ENCODE peak calls at places on chromosomes 11 and 22, in five cellular contexts. G is GM12878, D is GM23338, V is MM.1S, S is K562. Q is an unnamed sample. For H3K27me3 and H3K79me2, the result is how much of the 10 kb centered on the place peaks cover.

GRCh38 chr11:17277024-17277584 is 565 bp downstream of the NUCB2 start:
- DNase-seq in D (peak), S (no peak), V (peak), G (no peak), Q (peak)

GRCh38 chr22:44317886-44318637 is 5.3 kb upstream of the SHISAL1 start:
- DNase-seq in D (no peak), G (no peak), S (no peak), V (no peak), Q (no peak)

GRCh38 chr22:27844656-27845602 is 43.4 kb upstream of the MN1 start:
- DNase-seq in S (no peak), G (no peak), D (no peak), V (no peak), Q (peak)

GRCh38 chr22:43432883-43433415 is 21.1 kb downstream of the MPPED1 start:
- DNase-seq in D (no peak), V (no peak), S (no peak), G (no peak), Q (no peak)

GRCh38 chr11:4027746-4028145 is 66.9 kb upstream of the RRM1 start:
- DNase-seq in D (no peak), V (no peak), G (no peak), S (no peak), Q (no peak)

GRCh38 chr11:35272391-35272821 is 133.4 kb downstream of the CD44 start:
- DNase-seq in S (no peak), G (peak), V (peak), D (no peak), Q (no peak)

GRCh38 chr22:45542001-45542520 is 39.4 kb downstream of the FBLN1 start:
- DNase-seq in D (no peak), G (no peak), V (peak), S (no peak), Q (peak)

GRCh38 chr22:50085211-50085999 is at the start of gene MLC1:
- DNase-seq in G (no peak), D (no peak), V (no peak), S (peak), Q (no peak)

GRCh38 chr11:44348721-44349120 is 38.8 kb upstream of the ALX4 start:
- DNase-seq in S (no peak), V (no peak), G (no peak), D (no peak), Q (no peak)

GRCh38 chr11:31340903-31341572 is 28.5 kb downstream of the DCDC1 start:
- DNase-seq in D (peak), S (peak), V (no peak), G (no peak), Q (peak)

GRCh38 chr11:85627332-85627997 is at the start of gene DLG2:
- DNase-seq in G (no peak), S (no peak), D (peak), V (peak), Q (no peak)

GRCh38 chr11:85483861-85484260 is 143.3 kb downstream of the DLG2 start:
- DNase-seq in S (no peak), G (no peak), V (no peak), D (no peak), Q (no peak)

GRCh38 chr22:23437779-23438178 is 142.3 kb downstream of the IGLL1 start:
- DNase-seq in D (no peak), G (no peak), S (no peak), V (no peak), Q (no peak)

GRCh38 chr22:20412474-20413216 is 18.7 kb downstream of the ZNF74 start:
- DNase-seq in S (no peak), D (no peak), V (no peak), G (no peak), Q (no peak)

GRCh38 chr11:60326955-60327354 is at the start of gene MS4A6E:
- DNase-seq in D (no peak), S (no peak), V (no peak), G (no peak), Q (no peak)

GRCh38 chr11:35036642-35037041 is 102.3 kb upstream of the CD44 start:
- DNase-seq in G (no peak), V (no peak), S (peak), D (no peak), Q (no peak)

GRCh38 chr11:46506486-46506808 is 87.4 kb downstream of the AMBRA1 start:
- DNase-seq in D (no peak), G (no peak), V (no peak), S (no peak), Q (no peak)

GRCh38 chr11:103878646-103879045 is 157.8 kb upstream of the DDI1 start:
- DNase-seq in G (no peak), S (no peak), D (no peak), V (no peak), Q (no peak)

GRCh38 chr22:31079095-31079642 is 1.9 kb upstream of the SMTN start:
- DNase-seq in D (peak), V (no peak), S (no peak), G (no peak), Q (no peak)

GRCh38 chr11:126764221-126764620 is 236.3 kb downstream of the KIRREL3 start:
- DNase-seq in G (no peak), D (no peak), V (no peak), S (no peak), Q (no peak)

GRCh38 chr11:132177106-132177505 is 806.7 kb downstream of the NTM start:
- DNase-seq in D (peak), V (peak), G (no peak), S (no peak), Q (peak)

GRCh38 chr11:358129-358805 is 11.0 kb upstream of the B4GALNT4 start:
- DNase-seq in V (no peak), D (no peak), G (no peak), S (peak), Q (no peak)

GRCh38 chr11:103826856-103827255 is 209.6 kb upstream of the DDI1 start:
- DNase-seq in S (no peak), D (no peak), V (no peak), G (no peak), Q (no peak)

GRCh38 chr22:43378011-43378704 is 33.7 kb upstream of the MPPED1 start:
- DNase-seq in S (no peak), D (no peak), G (peak), V (peak), Q (no peak)

GRCh38 chr11:10004526-10005113 is 289.4 kb downstream of the SBF2 start:
- DNase-seq in S (no peak), V (no peak), G (no peak), D (peak), Q (no peak)

GRCh38 chr11:10792385-10793068 is 16.2 kb downstream of the EIF4G2 start:
- DNase-seq in V (peak), G (peak), D (peak), S (peak), Q (peak)

GRCh38 chr11:14242198-14242597 is 116.8 kb downstream of the RRAS2 start:
- DNase-seq in S (no peak), G (no peak), V (no peak), D (no peak), Q (no peak)

GRCh38 chr11:96002339-96002738 is 78.4 kb upstream of the MTMR2 start:
- DNase-seq in G (no peak), V (no peak), S (no peak), D (no peak), Q (no peak)

GRCh38 chr22:20632518-20632917 is 125.1 kb downstream of the MED15 start:
- DNase-seq in G (no peak), V (no peak), D (no peak), S (no peak), Q (no peak)

GRCh38 chr11:117822522-117823033 is 2.0 kb downstream of the FXYD2 start:
- DNase-seq in G (no peak), D (no peak), S (no peak), V (no peak), Q (no peak)

GRCh38 chr11:108887436-108888238 is 222.8 kb downstream of the DDX10 start:
- DNase-seq in S (no peak), D (no peak), G (no peak), V (no peak), Q (peak)

GRCh38 chr22:45237065-45237990 is 3.4 kb downstream of the KIAA0930 start:
- DNase-seq in D (no peak), V (no peak), G (no peak), S (no peak), Q (no peak)

GRCh38 chr11:94880216-94880615 is 93.1 kb downstream of the CWC15 start:
- DNase-seq in G (no peak), D (no peak), V (no peak), S (no peak), Q (peak)

GRCh38 chr11:9660886-9661285 is 3.0 kb upstream of the SWAP70 start:
- DNase-seq in S (no peak), V (no peak), G (no peak), D (no peak), Q (peak)

GRCh38 chr11:69939551-69940245 is 120.5 kb upstream of the FGF3 start:
- DNase-seq in G (no peak), S (no peak), D (no peak), V (no peak), Q (peak)

GRCh38 chr11:76269247-76269646 is 62.9 kb upstream of the WNT11 start:
- DNase-seq in V (no peak), G (no peak), D (no peak), S (no peak), Q (no peak)

GRCh38 chr11:122339661-122340060 is 223.6 kb upstream of the BLID start:
- DNase-seq in S (no peak), G (no peak), D (no peak), V (no peak), Q (no peak)

GRCh38 chr11:69005631-69006368 is 7.2 kb downstream of the MRGPRF start:
- DNase-seq in G (no peak), S (no peak), D (no peak), V (no peak), Q (no peak)

GRCh38 chr11:12731841-12732336 is 57.7 kb downstream of the TEAD1 start:
- DNase-seq in G (no peak), S (no peak), D (no peak), V (no peak), Q (no peak)

GRCh38 chr11:64534950-64535349 is 56.1 kb upstream of the SLC22A12 start:
- DNase-seq in D (no peak), G (no peak), S (no peak), V (no peak), Q (no peak)
- H3K27me3 ChIP-seq in D (under half), G (under half), S (half or more), V (half or more), Q (under half)

GRCh38 chr22:40238425-40239344 is 61.0 kb downstream of the TNRC6B start:
- DNase-seq in D (peak), V (no peak), S (no peak), G (no peak), Q (no peak)
- H3K79me2 ChIP-seq in D (half or more), V (half or more), S (under half), G (under half), Q (under half)

GRCh38 chr11:61552108-61552635 is 28.7 kb downstream of the SYT7 start:
- DNase-seq in D (no peak), G (no peak), S (no peak), V (no peak), Q (no peak)

GRCh38 chr11:61550665-61551227 is 30.1 kb downstream of the SYT7 start:
- DNase-seq in D (no peak), V (no peak), G (no peak), S (no peak), Q (no peak)

GRCh38 chr11:61553373-61554171 is 27.3 kb downstream of the SYT7 start:
- DNase-seq in V (no peak), S (no peak), G (no peak), D (no peak), Q (no peak)

GRCh38 chr11:61549662-61550568 is 31.0 kb downstream of the SYT7 start:
- DNase-seq in S (no peak), G (no peak), D (no peak), V (no peak), Q (no peak)

DNA sequence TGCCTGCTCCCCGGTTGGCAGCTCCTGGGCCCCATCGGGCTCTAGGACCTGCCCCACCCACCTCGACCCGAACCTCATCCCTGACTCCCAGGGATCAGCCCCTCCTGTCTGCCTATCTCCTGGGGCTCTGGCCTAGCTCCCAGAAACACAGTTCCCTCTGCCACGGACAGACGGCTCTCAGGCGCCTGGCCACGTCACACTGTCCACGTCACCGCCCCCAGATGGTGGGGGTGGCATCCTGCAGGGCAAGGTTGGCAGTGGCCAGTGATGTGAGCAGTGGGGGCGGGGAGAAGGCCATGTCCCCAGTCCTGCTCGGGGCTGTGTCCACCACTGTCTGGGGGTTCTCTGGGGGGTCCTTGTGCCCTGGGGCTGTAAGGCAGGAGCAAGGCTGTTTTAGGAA is 29.2 kb downstream of the SYT7 start:
- DNase-seq in D (no peak), V (no peak), G (no peak), S (no peak), Q (no peak)
- H3K27me3 ChIP-seq in D (under half), V (half or more), G (under half), S (under half), Q (under half)

GRCh38 chr22:36003972-36004674 is 24.5 kb downstream of the RBFOX2 start:
- DNase-seq in V (no peak), D (no peak), S (no peak), G (no peak), Q (no peak)

GRCh38 chr22:36002861-36003260 is 25.8 kb downstream of the RBFOX2 start:
- DNase-seq in S (peak), G (no peak), D (no peak), V (no peak), Q (no peak)

GRCh38 chr22:35997438-35997837 is 31.2 kb downstream of the RBFOX2 start:
- DNase-seq in V (no peak), S (no peak), D (no peak), G (no peak), Q (no peak)

GRCh38 chr22:35998748-35999147 is 29.9 kb downstream of the RBFOX2 start:
- DNase-seq in S (no peak), G (no peak), D (no peak), V (no peak), Q (no peak)

DNA sequence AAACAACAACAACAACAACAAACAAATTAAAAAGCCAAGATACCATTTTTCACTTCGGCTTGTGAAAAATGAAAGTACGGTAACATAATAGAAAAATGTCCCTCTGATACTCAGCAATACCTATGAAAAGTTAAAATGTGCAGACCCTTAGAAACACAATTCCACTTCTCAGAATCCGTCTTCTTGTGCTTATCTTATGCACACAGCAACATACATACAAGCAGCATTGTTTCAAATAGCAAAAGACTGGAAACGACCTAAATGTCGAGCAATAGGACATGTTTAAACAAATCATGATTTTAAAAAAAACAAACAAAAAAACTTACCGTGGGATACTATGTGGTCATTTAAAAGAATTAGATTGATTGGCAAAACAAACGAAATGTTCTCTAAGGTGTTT is 26.5 kb downstream of the RBFOX2 start:
- DNase-seq in D (no peak), V (no peak), S (peak), G (no peak), Q (no peak)
- H3K79me2 ChIP-seq in D (half or more), V (under half), S (under half), G (under half), Q (under half)